ENCODE peak calls at places on chromosomes 4 and X, in four cellular contexts. One of them, this sample, is unnamed.

GRCh38 chr4:129218355-129218754 is 122.4 kb downstream of the C4orf33 start:
- DNase-seq in heart right ventricle: no peak
- DNase-seq in RWPE1: no peak
- DNase-seq in activated B cell treated with CpG ODN at 0.5 μM for 24 hours: no peak
- DNase-seq in this sample: no peak

GRCh38 chrX:96436105-96436504 is 248.5 kb upstream of the DIAPH2 start:
- DNase-seq in heart right ventricle: no peak
- DNase-seq in RWPE1: no peak
- DNase-seq in activated B cell treated with CpG ODN at 0.5 μM for 24 hours: no peak
- DNase-seq in this sample: no peak

GRCh38 chr4:55445921-55446577 is 50.3 kb downstream of the TMEM165 start:
- DNase-seq in heart right ventricle: no peak
- DNase-seq in RWPE1: no peak
- DNase-seq in activated B cell treated with CpG ODN at 0.5 μM for 24 hours: no peak
- DNase-seq in this sample: no peak

GRCh38 chr4:47145630-47146029 is 114.3 kb downstream of the GABRB1 start:
- DNase-seq in heart right ventricle: no peak
- DNase-seq in RWPE1: peak; percentile 8
- DNase-seq in activated B cell treated with CpG ODN at 0.5 μM for 24 hours: no peak
- DNase-seq in this sample: no peak

GRCh38 chr4:146245899-146246298 is 31.6 kb downstream of the REELD1 start:
- DNase-seq in heart right ventricle: no peak
- DNase-seq in RWPE1: no peak
- DNase-seq in activated B cell treated with CpG ODN at 0.5 μM for 24 hours: no peak
- DNase-seq in this sample: no peak

GRCh38 chr4:152247271-152247975 is 288.5 kb downstream of the FBXW7 start:
- DNase-seq in heart right ventricle: peak; percentile 33
- DNase-seq in RWPE1: no peak
- DNase-seq in activated B cell treated with CpG ODN at 0.5 μM for 24 hours: no peak
- DNase-seq in this sample: no peak

GRCh38 chr4:24643774-24644520 is 59.6 kb upstream of the DHX15 start:
- DNase-seq in heart right ventricle: no peak
- DNase-seq in RWPE1: no peak
- DNase-seq in activated B cell treated with CpG ODN at 0.5 μM for 24 hours: no peak
- DNase-seq in this sample: no peak

GRCh38 chrX:103254171-103254824 is 657 bp downstream of the TCEAL8 start:
- DNase-seq in heart right ventricle: peak; percentile 31
- DNase-seq in RWPE1: peak; percentile 41
- DNase-seq in activated B cell treated with CpG ODN at 0.5 μM for 24 hours: no peak
- DNase-seq in this sample: no peak

GRCh38 chr4:139764192-139764591 is 98.6 kb downstream of the MGST2 start:
- DNase-seq in heart right ventricle: peak; percentile 44
- DNase-seq in RWPE1: no peak
- DNase-seq in activated B cell treated with CpG ODN at 0.5 μM for 24 hours: no peak
- DNase-seq in this sample: no peak

GRCh38 chr4:47525154-47525819 is 40.2 kb downstream of the ATP10D start:
- DNase-seq in heart right ventricle: no peak
- DNase-seq in RWPE1: peak; percentile 60
- DNase-seq in activated B cell treated with CpG ODN at 0.5 μM for 24 hours: no peak
- DNase-seq in this sample: no peak

GRCh38 chrX:102712967-102713677 is 874 bp downstream of the GPRASP2 start:
- DNase-seq in heart right ventricle: peak; percentile 14
- DNase-seq in RWPE1: peak; percentile 29
- DNase-seq in activated B cell treated with CpG ODN at 0.5 μM for 24 hours: no peak
- DNase-seq in this sample: peak; percentile 47

GRCh38 chr4:172009461-172009860 is 196.3 kb downstream of the GALNTL6 start:
- DNase-seq in heart right ventricle: no peak
- DNase-seq in RWPE1: no peak
- DNase-seq in activated B cell treated with CpG ODN at 0.5 μM for 24 hours: no peak
- DNase-seq in this sample: no peak

GRCh38 chrX:129323115-129323514 is 200.2 kb downstream of the SMARCA1 start:
- DNase-seq in heart right ventricle: no peak
- DNase-seq in RWPE1: no peak
- DNase-seq in activated B cell treated with CpG ODN at 0.5 μM for 24 hours: no peak
- DNase-seq in this sample: no peak

GRCh38 chr4:103425406-103425805 is 227.3 kb upstream of the CENPE start:
- DNase-seq in heart right ventricle: no peak
- DNase-seq in RWPE1: no peak
- DNase-seq in activated B cell treated with CpG ODN at 0.5 μM for 24 hours: no peak
- DNase-seq in this sample: no peak

GRCh38 chrX:71532078-71532752 is 689 bp upstream of the OGT start:
- DNase-seq in heart right ventricle: no peak
- DNase-seq in RWPE1: no peak
- DNase-seq in activated B cell treated with CpG ODN at 0.5 μM for 24 hours: peak; percentile 15
- DNase-seq in this sample: no peak

GRCh38 chr4:119118397-119118796 is 17.2 kb upstream of the MYOZ2 start:
- DNase-seq in heart right ventricle: no peak
- DNase-seq in RWPE1: no peak
- DNase-seq in activated B cell treated with CpG ODN at 0.5 μM for 24 hours: no peak
- DNase-seq in this sample: no peak

GRCh38 chrX:8037593-8038348 is 110.6 kb upstream of the PNPLA4 start:
- DNase-seq in heart right ventricle: no peak
- DNase-seq in RWPE1: no peak
- DNase-seq in activated B cell treated with CpG ODN at 0.5 μM for 24 hours: no peak
- DNase-seq in this sample: no peak

GRCh38 chr4:143389543-143390195 is 53.0 kb downstream of the GAB1 start:
- DNase-seq in heart right ventricle: no peak
- DNase-seq in RWPE1: peak; percentile 26
- DNase-seq in activated B cell treated with CpG ODN at 0.5 μM for 24 hours: no peak
- DNase-seq in this sample: no peak

GRCh38 chr4:155903453-155903852 is at the start of gene TDO2:
- DNase-seq in heart right ventricle: no peak
- DNase-seq in RWPE1: no peak
- DNase-seq in activated B cell treated with CpG ODN at 0.5 μM for 24 hours: no peak
- DNase-seq in this sample: no peak

DNA sequence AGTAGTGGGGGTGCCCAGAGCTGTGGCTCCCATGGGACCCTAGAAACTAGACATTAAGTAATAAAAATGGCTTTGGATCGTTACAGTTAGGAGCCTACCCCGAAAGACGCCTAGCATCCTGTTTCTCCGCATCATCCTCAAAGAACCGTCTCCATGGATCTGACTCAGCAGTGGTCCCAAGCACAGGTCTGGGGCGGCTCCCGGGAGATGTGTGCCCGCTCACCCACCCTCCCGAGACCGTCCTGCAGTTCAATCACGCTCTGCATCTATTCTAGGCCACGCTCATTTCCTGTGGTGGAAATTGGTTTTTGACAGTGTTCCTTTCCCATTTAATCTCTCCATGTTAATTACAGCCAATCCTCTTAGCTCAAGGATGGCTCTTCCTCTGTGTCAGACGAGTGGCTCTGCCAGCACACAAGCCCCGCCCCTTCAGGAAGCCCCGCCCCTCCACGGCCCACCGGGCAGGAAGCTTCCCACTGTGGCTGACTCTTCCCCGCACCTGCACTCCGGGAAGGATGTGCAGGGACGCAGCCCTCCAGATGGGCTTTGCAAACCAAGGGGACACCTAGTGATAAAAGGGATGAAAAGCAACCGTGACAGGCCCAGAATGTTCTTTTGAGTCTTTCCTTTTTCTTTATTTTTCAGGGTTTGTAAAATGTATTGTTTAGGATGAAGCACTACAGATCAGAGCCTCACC is 34.5 kb upstream of the HELT start:
- DNase-seq in heart right ventricle: peak; percentile 69
- DNase-seq in RWPE1: peak; percentile 50
- DNase-seq in activated B cell treated with CpG ODN at 0.5 μM for 24 hours: peak; percentile 61
- DNase-seq in this sample: peak; percentile 36
- TF ChIP-seq CTCF in heart right ventricle: peak; percentile 68
- TF ChIP-seq CTCF in RWPE1: peak; percentile 24
- TF ChIP-seq CTCF in activated B cell treated with CpG ODN at 0.5 μM for 24 hours: no peak
- TF ChIP-seq CTCF in this sample: peak; percentile 16

GRCh38 chrX:34343001-34343400 is 210.9 kb upstream of the FAM47A start:
- DNase-seq in heart right ventricle: peak; percentile 6
- DNase-seq in RWPE1: no peak
- DNase-seq in activated B cell treated with CpG ODN at 0.5 μM for 24 hours: no peak
- DNase-seq in this sample: no peak

GRCh38 chrX:34341258-34341657 is 209.1 kb upstream of the FAM47A start:
- DNase-seq in heart right ventricle: no peak
- DNase-seq in RWPE1: no peak
- DNase-seq in activated B cell treated with CpG ODN at 0.5 μM for 24 hours: no peak
- DNase-seq in this sample: no peak

GRCh38 chrX:34338046-34338445 is 205.9 kb upstream of the FAM47A start:
- DNase-seq in heart right ventricle: no peak
- DNase-seq in RWPE1: no peak
- DNase-seq in activated B cell treated with CpG ODN at 0.5 μM for 24 hours: no peak
- DNase-seq in this sample: no peak

GRCh38 chrX:34341814-34342213 is 209.7 kb upstream of the FAM47A start:
- DNase-seq in heart right ventricle: no peak
- DNase-seq in RWPE1: no peak
- DNase-seq in activated B cell treated with CpG ODN at 0.5 μM for 24 hours: no peak
- DNase-seq in this sample: no peak
- TF ChIP-seq CTCF in heart right ventricle: no peak
- TF ChIP-seq CTCF in RWPE1: no peak
- TF ChIP-seq CTCF in activated B cell treated with CpG ODN at 0.5 μM for 24 hours: no peak
- TF ChIP-seq CTCF in this sample: no peak

GRCh38 chr4:17109126-17109525 is 210.7 kb upstream of the LDB2 start:
- DNase-seq in heart right ventricle: no peak
- DNase-seq in RWPE1: no peak
- DNase-seq in activated B cell treated with CpG ODN at 0.5 μM for 24 hours: no peak
- DNase-seq in this sample: no peak

GRCh38 chr4:17117746-17118145 is 219.3 kb upstream of the LDB2 start:
- DNase-seq in heart right ventricle: no peak
- DNase-seq in RWPE1: no peak
- DNase-seq in activated B cell treated with CpG ODN at 0.5 μM for 24 hours: no peak
- DNase-seq in this sample: no peak

GRCh38 chr4:17111436-17111835 is 213.0 kb upstream of the LDB2 start:
- DNase-seq in heart right ventricle: no peak
- DNase-seq in RWPE1: no peak
- DNase-seq in activated B cell treated with CpG ODN at 0.5 μM for 24 hours: no peak
- DNase-seq in this sample: no peak

GRCh38 chr4:17115546-17115945 is 217.1 kb upstream of the LDB2 start:
- DNase-seq in heart right ventricle: no peak
- DNase-seq in RWPE1: no peak
- DNase-seq in activated B cell treated with CpG ODN at 0.5 μM for 24 hours: no peak
- DNase-seq in this sample: no peak

GRCh38 chr4:17111959-17112659 is 213.7 kb upstream of the LDB2 start:
- DNase-seq in heart right ventricle: no peak
- DNase-seq in RWPE1: no peak
- DNase-seq in activated B cell treated with CpG ODN at 0.5 μM for 24 hours: no peak
- DNase-seq in this sample: no peak
- TF ChIP-seq CTCF in heart right ventricle: peak; percentile 56
- TF ChIP-seq CTCF in RWPE1: no peak
- TF ChIP-seq CTCF in activated B cell treated with CpG ODN at 0.5 μM for 24 hours: no peak
- TF ChIP-seq CTCF in this sample: no peak

GRCh38 chr4:182231503-182231902 is 11.7 kb upstream of the TENM3 start:
- DNase-seq in heart right ventricle: no peak
- DNase-seq in RWPE1: no peak
- DNase-seq in activated B cell treated with CpG ODN at 0.5 μM for 24 hours: no peak
- DNase-seq in this sample: no peak
- TF ChIP-seq CTCF in heart right ventricle: no peak
- TF ChIP-seq CTCF in RWPE1: no peak
- TF ChIP-seq CTCF in activated B cell treated with CpG ODN at 0.5 μM for 24 hours: no peak
- TF ChIP-seq CTCF in this sample: no peak

GRCh38 chr4:21763865-21764264 is 184.7 kb downstream of the KCNIP4 start:
- DNase-seq in heart right ventricle: no peak
- DNase-seq in RWPE1: no peak
- DNase-seq in activated B cell treated with CpG ODN at 0.5 μM for 24 hours: no peak
- DNase-seq in this sample: no peak
- TF ChIP-seq CTCF in heart right ventricle: no peak
- TF ChIP-seq CTCF in RWPE1: no peak
- TF ChIP-seq CTCF in activated B cell treated with CpG ODN at 0.5 μM for 24 hours: no peak
- TF ChIP-seq CTCF in this sample: no peak

DNA sequence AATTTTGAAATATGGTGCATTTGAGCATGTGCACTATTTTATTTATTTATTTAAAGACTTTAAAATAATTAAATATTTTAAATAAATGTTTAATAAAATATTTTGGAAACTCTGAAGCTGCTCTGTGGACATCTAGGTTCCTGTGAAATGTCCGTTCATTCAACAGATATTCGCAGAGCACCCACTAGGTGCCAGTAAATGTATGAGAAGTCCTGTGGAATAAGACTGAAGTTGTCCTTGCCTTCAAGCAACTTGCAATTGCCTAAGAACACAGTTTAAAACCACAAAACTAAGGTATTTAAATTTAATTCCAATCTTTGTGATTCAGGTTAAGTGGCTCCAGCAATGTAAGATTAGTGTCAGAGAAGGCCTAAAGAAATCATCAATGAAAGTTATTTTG is 306.7 kb downstream of the GBA3 start:
- DNase-seq in heart right ventricle: no peak
- DNase-seq in RWPE1: no peak
- DNase-seq in activated B cell treated with CpG ODN at 0.5 μM for 24 hours: no peak
- DNase-seq in this sample: no peak
- TF ChIP-seq CTCF in heart right ventricle: no peak
- TF ChIP-seq CTCF in RWPE1: no peak
- TF ChIP-seq CTCF in activated B cell treated with CpG ODN at 0.5 μM for 24 hours: no peak
- TF ChIP-seq CTCF in this sample: no peak

GRCh38 chrX:148552775-148553174 is 52.4 kb downstream of the AFF2 start:
- DNase-seq in heart right ventricle: no peak
- DNase-seq in RWPE1: no peak
- DNase-seq in activated B cell treated with CpG ODN at 0.5 μM for 24 hours: no peak
- DNase-seq in this sample: no peak
- TF ChIP-seq CTCF in heart right ventricle: no peak
- TF ChIP-seq CTCF in RWPE1: no peak
- TF ChIP-seq CTCF in activated B cell treated with CpG ODN at 0.5 μM for 24 hours: no peak
- TF ChIP-seq CTCF in this sample: peak; percentile 60

GRCh38 chrX:49177338-49177833 is 5.7 kb downstream of the PLP2 start:
- DNase-seq in heart right ventricle: no peak
- DNase-seq in RWPE1: no peak
- DNase-seq in activated B cell treated with CpG ODN at 0.5 μM for 24 hours: no peak
- DNase-seq in this sample: no peak
- TF ChIP-seq CTCF in heart right ventricle: no peak
- TF ChIP-seq CTCF in RWPE1: no peak
- TF ChIP-seq CTCF in activated B cell treated with CpG ODN at 0.5 μM for 24 hours: no peak
- TF ChIP-seq CTCF in this sample: no peak

GRCh38 chr4:180828455-180829018 is 1414.7 kb upstream of the TENM3 start:
- DNase-seq in heart right ventricle: no peak
- DNase-seq in RWPE1: peak; percentile 24
- DNase-seq in activated B cell treated with CpG ODN at 0.5 μM for 24 hours: no peak
- DNase-seq in this sample: no peak
- TF ChIP-seq CTCF in heart right ventricle: peak; percentile 76
- TF ChIP-seq CTCF in RWPE1: peak; percentile 83
- TF ChIP-seq CTCF in activated B cell treated with CpG ODN at 0.5 μM for 24 hours: no peak
- TF ChIP-seq CTCF in this sample: peak; percentile 88

DNA sequence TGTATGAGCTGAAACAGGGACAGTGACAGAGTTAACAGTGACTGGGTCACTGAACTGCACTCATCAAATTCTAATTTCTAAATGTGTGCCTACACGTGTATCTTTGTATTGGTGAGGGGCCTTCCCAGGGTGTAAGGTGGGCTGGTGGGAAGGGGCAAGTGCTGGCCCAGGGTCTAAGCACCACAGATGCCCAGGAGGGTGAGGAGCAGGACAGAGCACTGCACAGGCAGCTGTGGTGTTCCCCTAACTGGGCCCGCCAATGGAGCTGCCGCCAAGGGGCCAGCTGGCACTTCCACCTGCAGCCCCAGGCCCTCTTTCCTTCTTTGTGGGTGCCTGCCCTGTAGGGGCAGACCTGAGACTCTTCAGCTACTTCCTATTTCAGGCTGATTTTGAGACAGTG is 349.9 kb downstream of the ARHGAP10 start:
- DNase-seq in heart right ventricle: no peak
- DNase-seq in RWPE1: no peak
- DNase-seq in activated B cell treated with CpG ODN at 0.5 μM for 24 hours: no peak
- DNase-seq in this sample: no peak
- TF ChIP-seq CTCF in heart right ventricle: no peak
- TF ChIP-seq CTCF in RWPE1: no peak
- TF ChIP-seq CTCF in activated B cell treated with CpG ODN at 0.5 μM for 24 hours: no peak
- TF ChIP-seq CTCF in this sample: no peak